ENCODE peak calls at places on chromosomes 11 and 22, in eight cellular contexts. Y is esophagus squamous epithelium, K is stomach, M is H1, D is heart left ventricle, Z is adrenal gland, V is tibial nerve, N is transverse colon. X is an unnamed sample.

GRCh38 chr22:24554316-24555159 is at the start of gene GUCD1:
- DNase-seq in Y (no peak), K (peak; percentile 31), M (no peak), D (peak; percentile 66), Z (peak; percentile 60), V (no peak), N (peak; percentile 52), X (peak; percentile 11)

GRCh38 chr11:43687120-43687791 is 6.7 kb downstream of the HSD17B12 start:
- DNase-seq in Y (no peak), K (peak; percentile 26), M (no peak), D (peak; percentile 57), Z (peak; percentile 49), V (no peak), N (no peak), X (peak; percentile 4)

GRCh38 chr11:47406896-47407745 is 1.3 kb upstream of the SLC39A13 start:
- DNase-seq in Y (no peak), K (no peak), M (no peak), D (no peak), Z (no peak), V (no peak), N (no peak), X (peak; percentile 30)

GRCh38 chr11:13045734-13046133 is 36.6 kb downstream of the RASSF10 start:
- DNase-seq in Y (no peak), K (no peak), M (no peak), D (no peak), Z (no peak), V (no peak), N (no peak), X (no peak)

GRCh38 chr11:38791346-38791961 is 2193.4 kb upstream of the RAG2 start:
- DNase-seq in Y (no peak), K (no peak), M (peak; percentile 5), D (no peak), Z (peak; percentile 30), V (no peak), N (no peak), X (peak; percentile 11)

GRCh38 chr22:44107341-44107740 is 73.4 kb upstream of the PARVG start:
- DNase-seq in Y (no peak), K (no peak), M (peak; percentile 46), D (peak; percentile 18), Z (no peak), V (no peak), N (no peak), X (no peak)

GRCh38 chr11:46490576-46491100 is 99.1 kb upstream of the CHRM4 start:
- DNase-seq in Y (no peak), K (no peak), M (no peak), D (no peak), Z (no peak), V (no peak), N (no peak), X (no peak)

GRCh38 chr22:44181033-44181911 is 547 bp downstream of the PARVG start:
- DNase-seq in Y (no peak), K (peak; percentile 43), M (no peak), D (no peak), Z (no peak), V (no peak), N (peak; percentile 53), X (no peak)

GRCh38 chr11:88689548-88690240 is 352.2 kb upstream of the CTSC start:
- DNase-seq in Y (no peak), K (peak; percentile 27), M (no peak), D (no peak), Z (no peak), V (no peak), N (peak; percentile 72), X (no peak)

GRCh38 chr11:26541870-26542269 is 30.2 kb downstream of the MUC15 start:
- DNase-seq in Y (no peak), K (no peak), M (no peak), D (no peak), Z (no peak), V (no peak), N (no peak), X (no peak)

GRCh38 chr11:91133361-91133760 is 910.5 kb upstream of the CHORDC1 start:
- DNase-seq in Y (no peak), K (no peak), M (no peak), D (no peak), Z (no peak), V (no peak), N (no peak), X (no peak)

GRCh38 chr11:113628912-113629311 is 77.2 kb downstream of the TMPRSS5 start:
- DNase-seq in Y (no peak), K (no peak), M (peak; percentile 70), D (no peak), Z (no peak), V (no peak), N (no peak), X (no peak)

GRCh38 chr11:65019824-65020223 is 5.9 kb downstream of the ARL2 start:
- DNase-seq in Y (no peak), K (no peak), M (no peak), D (no peak), Z (no peak), V (no peak), N (no peak), X (no peak)

GRCh38 chr11:11620966-11621880 is 582 bp downstream of the GALNT18 start:
- DNase-seq in Y (no peak), K (peak; percentile 33), M (no peak), D (no peak), Z (peak; percentile 20), V (no peak), N (peak; percentile 31), X (peak; percentile 57)

GRCh38 chr11:22466809-22467208 is 128.6 kb downstream of the SLC17A6 start:
- DNase-seq in Y (no peak), K (no peak), M (no peak), D (no peak), Z (no peak), V (no peak), N (no peak), X (no peak)

GRCh38 chr11:36155770-36156485 is 133.3 kb downstream of the COMMD9 start:
- DNase-seq in Y (no peak), K (no peak), M (no peak), D (no peak), Z (no peak), V (no peak), N (no peak), X (no peak)

GRCh38 chr11:114953039-114953438 is 274.7 kb downstream of the NXPE2 start:
- DNase-seq in Y (no peak), K (no peak), M (no peak), D (no peak), Z (no peak), V (no peak), N (no peak), X (no peak)

GRCh38 chr11:64089915-64090810 is 54.4 kb downstream of the FLRT1 start:
- DNase-seq in Y (no peak), K (no peak), M (no peak), D (no peak), Z (no peak), V (no peak), N (no peak), X (no peak)

GRCh38 chr11:783581-784015 is 6.3 kb downstream of the CEND1 start:
- DNase-seq in Y (no peak), K (peak; percentile 89), M (peak; percentile 94), D (peak; percentile 85), Z (peak; percentile 83), V (peak; percentile 52), N (peak; percentile 82), X (peak; percentile 92)

GRCh38 chr11:82754410-82754809 is 20.7 kb upstream of the FAM181B start:
- DNase-seq in Y (no peak), K (no peak), M (no peak), D (no peak), Z (no peak), V (no peak), N (no peak), X (peak; percentile 33)

GRCh38 chr11:74840486-74840885 is 91.8 kb downstream of the RNF169 start:
- DNase-seq in Y (no peak), K (no peak), M (no peak), D (no peak), Z (no peak), V (no peak), N (no peak), X (no peak)
- H3K36me3 ChIP-seq in Y (peaks cover 14% of the 10 kb centered on the region), K (peaks cover 80% of the 10 kb centered on the region), M (peaks cover 20% of the 10 kb centered on the region), D (peaks cover 13% of the 10 kb centered on the region), Z (no peaks in the 10 kb centered on the region), V (no peaks in the 10 kb centered on the region), N (no peaks in the 10 kb centered on the region), X (peaks cover 18% of the 10 kb centered on the region)

GRCh38 chr11:66327171-66328035 is 8.8 kb downstream of the RIN1 start:
- DNase-seq in Y (no peak), K (no peak), M (no peak), D (no peak), Z (no peak), V (no peak), N (no peak), X (no peak)
- TF ChIP-seq POLR2A in Y (no peak), K (no peak), M (no peak), D (no peak), Z (no peak), V (no peak), N (no peak), X (no peak)

DNA sequence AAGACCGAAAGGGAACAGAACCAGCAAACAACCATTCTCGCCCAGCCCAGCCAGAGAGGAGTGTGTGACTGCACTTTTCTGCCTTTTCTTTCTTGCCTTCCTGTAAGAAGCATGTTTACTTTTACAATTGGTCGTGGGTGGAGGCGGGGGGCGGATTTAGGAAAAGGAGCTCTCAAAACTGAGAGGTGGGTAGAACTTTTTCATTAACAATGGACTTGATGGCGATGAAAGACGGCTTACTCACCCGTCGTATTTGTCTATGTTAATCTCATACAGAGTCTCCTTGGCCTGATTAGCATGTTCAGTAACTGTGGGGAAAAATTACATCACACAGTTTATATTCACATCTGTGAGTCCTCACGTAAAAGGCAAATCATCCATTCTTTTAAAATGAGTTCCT is 27.2 kb downstream of the CERK start:
- DNase-seq in Y (no peak), K (no peak), M (no peak), D (no peak), Z (no peak), V (no peak), N (no peak), X (no peak)
- H3K36me3 ChIP-seq in Y (peaks cover 15% of the 10 kb centered on the region), K (peaks cover 84% of the 10 kb centered on the region), M (peaks cover 34% of the 10 kb centered on the region), D (peaks cover 41% of the 10 kb centered on the region), Z (no peaks in the 10 kb centered on the region), V (peaks cover 6% of the 10 kb centered on the region), N (no peaks in the 10 kb centered on the region), X (peaks cover 52% of the 10 kb centered on the region)

GRCh38 chr22:42269407-42270177 is 861 bp downstream of the TCF20 start:
- DNase-seq in Y (no peak), K (peak; percentile 80), M (no peak), D (peak; percentile 73), Z (no peak), V (no peak), N (peak; percentile 84), X (peak; percentile 81)
- TF ChIP-seq POLR2A in Y (no peak), K (no peak), M (peak; percentile 50), D (no peak), Z (no peak), V (no peak), N (no peak), X (no peak)

GRCh38 chr11:121563003-121563402 is 110.2 kb upstream of the SORL1-AS1 start:
- DNase-seq in Y (no peak), K (no peak), M (no peak), D (no peak), Z (no peak), V (no peak), N (no peak), X (no peak)
- H3K36me3 ChIP-seq in Y (no peaks in the 10 kb centered on the region), K (peaks cover 43% of the 10 kb centered on the region), M (peaks cover 34% of the 10 kb centered on the region), D (no peaks in the 10 kb centered on the region), Z (no peaks in the 10 kb centered on the region), V (no peaks in the 10 kb centered on the region), N (no peaks in the 10 kb centered on the region), X (no peaks in the 10 kb centered on the region)